ENCODE peak calls at places on chromosomes 3 and 15, in six cellular contexts. One of them, this sample, is unnamed.

GRCh38 chr15:29910068-29910467 is 87.8 kb upstream of the TJP1 start:
- DNase-seq in ovary: no peak
- DNase-seq in cardiac muscle cell: no peak
- DNase-seq in K562: no peak
- DNase-seq in mammary epithelial cell: no peak
- DNase-seq in pancreas: no peak
- DNase-seq in this sample: no peak

GRCh38 chr3:151156618-151157216 is 46.3 kb downstream of the GPR171 start:
- DNase-seq in cardiac muscle cell: peak; percentile 73
- DNase-seq in pancreas: no peak
- DNase-seq in K562: peak; percentile 63
- DNase-seq in mammary epithelial cell: peak; percentile 47
- DNase-seq in ovary: no peak
- DNase-seq in this sample: peak; percentile 63

GRCh38 chr3:171251842-171252241 is 208.4 kb downstream of the TNIK start:
- DNase-seq in pancreas: no peak
- DNase-seq in K562: no peak
- DNase-seq in mammary epithelial cell: no peak
- DNase-seq in cardiac muscle cell: peak; percentile 25
- DNase-seq in ovary: no peak
- DNase-seq in this sample: no peak

GRCh38 chr3:46662771-46663551 is 30.5 kb downstream of the ALS2CL start:
- DNase-seq in K562: no peak
- DNase-seq in cardiac muscle cell: peak; percentile 37
- DNase-seq in mammary epithelial cell: no peak
- DNase-seq in pancreas: no peak
- DNase-seq in ovary: no peak
- DNase-seq in this sample: no peak

GRCh38 chr3:69082805-69083204 is 1.9 kb upstream of the ARL6IP5 start:
- DNase-seq in ovary: no peak
- DNase-seq in cardiac muscle cell: peak; percentile 76
- DNase-seq in pancreas: no peak
- DNase-seq in K562: peak; percentile 17
- DNase-seq in mammary epithelial cell: peak; percentile 82
- DNase-seq in this sample: no peak

GRCh38 chr3:176041812-176042211 is 1155.5 kb downstream of the TBL1XR1 start:
- DNase-seq in mammary epithelial cell: no peak
- DNase-seq in cardiac muscle cell: peak; percentile 62
- DNase-seq in pancreas: no peak
- DNase-seq in ovary: no peak
- DNase-seq in K562: no peak
- DNase-seq in this sample: no peak

GRCh38 chr15:70084461-70084860 is 13.3 kb downstream of the TLE3 start:
- DNase-seq in ovary: no peak
- DNase-seq in K562: no peak
- DNase-seq in pancreas: no peak
- DNase-seq in cardiac muscle cell: no peak
- DNase-seq in mammary epithelial cell: no peak
- DNase-seq in this sample: no peak

GRCh38 chr3:156471431-156471830 is 83.5 kb downstream of the SSR3 start:
- DNase-seq in ovary: no peak
- DNase-seq in pancreas: no peak
- DNase-seq in K562: no peak
- DNase-seq in mammary epithelial cell: no peak
- DNase-seq in cardiac muscle cell: peak; percentile 32
- DNase-seq in this sample: no peak

GRCh38 chr3:100499651-100500050 is 7.2 kb downstream of the TMEM45A start:
- DNase-seq in mammary epithelial cell: no peak
- DNase-seq in pancreas: no peak
- DNase-seq in ovary: no peak
- DNase-seq in cardiac muscle cell: no peak
- DNase-seq in K562: no peak
- DNase-seq in this sample: no peak
- H3K27me3 ChIP-seq in mammary epithelial cell: no peaks in the 10 kb centered on the region
- H3K27me3 ChIP-seq in pancreas: no peaks in the 10 kb centered on the region
- H3K27me3 ChIP-seq in ovary: no peaks in the 10 kb centered on the region
- H3K27me3 ChIP-seq in cardiac muscle cell: no peaks in the 10 kb centered on the region
- H3K27me3 ChIP-seq in K562: no peaks in the 10 kb centered on the region
- H3K27me3 ChIP-seq in this sample: no peaks in the 10 kb centered on the region

GRCh38 chr3:196623350-196623749 is 16.1 kb upstream of the NRROS start:
- DNase-seq in mammary epithelial cell: no peak
- DNase-seq in K562: no peak
- DNase-seq in pancreas: no peak
- DNase-seq in ovary: no peak
- DNase-seq in cardiac muscle cell: no peak
- DNase-seq in this sample: no peak

GRCh38 chr3:196624907-196625306 is 14.6 kb upstream of the NRROS start:
- DNase-seq in pancreas: no peak
- DNase-seq in K562: no peak
- DNase-seq in mammary epithelial cell: no peak
- DNase-seq in cardiac muscle cell: no peak
- DNase-seq in ovary: no peak
- DNase-seq in this sample: no peak

GRCh38 chr3:196627043-196627442 is 12.5 kb upstream of the NRROS start:
- DNase-seq in cardiac muscle cell: no peak
- DNase-seq in ovary: no peak
- DNase-seq in pancreas: no peak
- DNase-seq in K562: no peak
- DNase-seq in mammary epithelial cell: no peak
- DNase-seq in this sample: no peak

GRCh38 chr3:196621581-196621980 is 17.9 kb upstream of the NRROS start:
- DNase-seq in pancreas: no peak
- DNase-seq in ovary: no peak
- DNase-seq in mammary epithelial cell: no peak
- DNase-seq in cardiac muscle cell: no peak
- DNase-seq in K562: no peak
- DNase-seq in this sample: no peak

DNA sequence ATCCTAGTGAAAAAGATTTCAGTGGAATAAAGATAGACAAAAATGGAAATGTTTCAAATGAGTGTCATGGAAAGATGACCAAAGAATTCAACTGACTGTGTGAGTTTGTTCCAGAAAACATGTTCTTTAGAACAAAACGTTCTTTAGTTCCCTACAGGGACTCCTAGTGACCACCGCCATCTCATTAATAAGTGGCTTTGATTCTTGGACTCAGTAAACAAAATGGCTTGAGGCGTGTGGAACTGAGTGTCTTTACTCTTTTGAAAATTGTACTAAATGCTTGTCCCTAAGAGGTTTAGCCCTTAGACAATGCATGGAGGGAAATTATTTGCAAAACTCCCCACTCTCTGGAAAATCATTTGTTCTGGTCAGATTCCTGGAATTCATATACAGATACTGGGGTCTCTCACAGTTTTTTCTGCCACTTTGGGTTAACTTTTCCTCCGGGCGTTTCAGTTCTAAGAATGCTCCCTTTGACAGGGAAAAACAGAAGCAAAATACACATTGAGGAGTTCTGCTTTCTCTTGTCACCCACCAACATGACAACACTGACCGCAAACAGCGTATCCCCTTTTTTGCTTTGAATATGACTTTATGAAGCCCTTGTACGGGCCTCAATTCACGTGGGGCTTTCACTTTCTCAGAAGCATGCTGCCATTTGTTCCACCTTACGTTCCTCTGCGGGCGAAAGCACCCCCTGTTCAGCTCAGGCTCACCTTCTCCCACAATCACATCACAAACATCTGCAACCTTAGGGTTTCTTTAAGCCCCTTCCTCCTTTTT is 15.3 kb upstream of the NRROS start:
- DNase-seq in pancreas: no peak
- DNase-seq in mammary epithelial cell: no peak
- DNase-seq in K562: no peak
- DNase-seq in cardiac muscle cell: no peak
- DNase-seq in ovary: no peak
- DNase-seq in this sample: no peak
- H3K4me3 ChIP-seq in pancreas: no peak overlapping the region
- H3K4me3 ChIP-seq in mammary epithelial cell: no peak overlapping the region
- H3K4me3 ChIP-seq in K562: no peak overlapping the region
- H3K4me3 ChIP-seq in cardiac muscle cell: no peak overlapping the region
- H3K4me3 ChIP-seq in ovary: no peak overlapping the region
- H3K4me3 ChIP-seq in this sample: no peak overlapping the region

DNA sequence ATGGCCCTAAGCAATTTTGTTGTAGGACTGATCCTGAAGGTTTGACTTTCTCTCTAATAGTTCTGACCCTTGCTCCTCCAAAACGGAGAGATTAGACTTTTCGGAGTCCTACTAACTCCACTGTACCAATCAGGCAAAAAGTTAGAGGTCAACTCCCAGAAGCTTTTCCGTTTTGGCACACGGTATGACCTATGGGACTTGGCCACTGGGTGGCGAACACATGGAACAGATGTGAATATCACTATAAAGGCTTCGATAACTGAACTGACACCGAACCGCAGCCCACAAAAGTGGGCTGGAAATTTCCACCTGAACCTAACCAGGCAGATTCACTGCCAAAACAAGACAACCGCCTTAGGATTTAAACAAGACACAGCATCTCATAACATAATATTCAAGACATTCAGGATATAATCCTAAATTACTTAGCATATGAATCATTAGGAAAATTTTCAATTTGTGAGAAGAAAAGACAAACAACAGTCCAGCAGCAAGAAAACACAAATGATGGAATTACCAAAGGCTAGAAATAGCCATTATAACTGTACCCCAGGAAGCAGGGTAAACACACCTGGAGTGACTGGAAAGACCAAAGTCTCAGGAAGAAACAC is 12.2 kb upstream of the TM2D3 start:
- DNase-seq in ovary: no peak
- DNase-seq in K562: peak; percentile 53
- DNase-seq in mammary epithelial cell: no peak
- DNase-seq in cardiac muscle cell: no peak
- DNase-seq in pancreas: no peak
- DNase-seq in this sample: no peak
- TF ChIP-seq CTCF in ovary: no peak
- TF ChIP-seq CTCF in K562: peak; percentile 62
- TF ChIP-seq CTCF in mammary epithelial cell: peak; percentile 32
- TF ChIP-seq CTCF in cardiac muscle cell: peak; percentile 10
- TF ChIP-seq CTCF in pancreas: no peak
- TF ChIP-seq CTCF in this sample: peak; percentile 70

GRCh38 chr15:20353966-20354883 is 187.4 kb downstream of the GOLGA6L6 start:
- DNase-seq in cardiac muscle cell: no peak
- DNase-seq in K562: no peak
- DNase-seq in ovary: no peak
- DNase-seq in pancreas: no peak
- DNase-seq in mammary epithelial cell: no peak
- DNase-seq in this sample: no peak
- H3K27me3 ChIP-seq in cardiac muscle cell: no peaks in the 10 kb centered on the region
- H3K27me3 ChIP-seq in K562: peaks cover 7% of the 10 kb centered on the region
- H3K27me3 ChIP-seq in ovary: no peaks in the 10 kb centered on the region
- H3K27me3 ChIP-seq in pancreas: peaks cover 7% of the 10 kb centered on the region
- H3K27me3 ChIP-seq in mammary epithelial cell: no peaks in the 10 kb centered on the region
- H3K27me3 ChIP-seq in this sample: no peaks in the 10 kb centered on the region

DNA sequence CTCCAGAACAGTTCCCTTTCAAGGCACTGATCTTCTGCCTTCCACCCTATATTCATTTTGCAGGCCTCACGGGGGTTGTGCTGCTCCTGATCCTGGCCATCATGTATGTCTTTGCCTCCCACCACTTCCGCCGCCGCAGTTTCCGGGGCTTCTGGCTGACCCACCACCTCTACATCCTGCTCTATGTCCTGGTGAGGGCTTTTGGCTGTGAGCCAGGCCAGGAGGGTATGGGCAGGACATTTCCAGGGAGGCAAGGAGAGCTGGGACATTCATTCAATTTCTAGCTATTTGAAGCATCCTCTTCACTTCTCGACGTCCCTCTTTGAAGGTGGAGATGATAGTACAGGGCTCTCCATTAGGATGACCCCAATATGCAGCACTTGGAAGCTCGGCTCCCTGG is 25.9 kb downstream of the DUOX1 start:
- DNase-seq in K562: no peak
- DNase-seq in mammary epithelial cell: no peak
- DNase-seq in ovary: no peak
- DNase-seq in cardiac muscle cell: no peak
- DNase-seq in pancreas: no peak
- DNase-seq in this sample: no peak
- H3K4me3 ChIP-seq in K562: no peak overlapping the region
- H3K4me3 ChIP-seq in mammary epithelial cell: no peak overlapping the region
- H3K4me3 ChIP-seq in ovary: no peak overlapping the region
- H3K4me3 ChIP-seq in cardiac muscle cell: no peak overlapping the region
- H3K4me3 ChIP-seq in pancreas: no peak overlapping the region
- H3K4me3 ChIP-seq in this sample: no peak overlapping the region

GRCh38 chr3:183178833-183179549 is 16.5 kb upstream of the LAMP3 start:
- DNase-seq in ovary: peak; percentile 40
- DNase-seq in K562: peak; percentile 69
- DNase-seq in cardiac muscle cell: peak; percentile 48
- DNase-seq in mammary epithelial cell: peak; percentile 46
- DNase-seq in pancreas: peak; percentile 16
- DNase-seq in this sample: peak; percentile 55
- TF ChIP-seq CTCF in ovary: no peak
- TF ChIP-seq CTCF in K562: peak; percentile 55
- TF ChIP-seq CTCF in cardiac muscle cell: peak; percentile 35
- TF ChIP-seq CTCF in mammary epithelial cell: peak; percentile 26
- TF ChIP-seq CTCF in pancreas: no peak
- TF ChIP-seq CTCF in this sample: no peak

GRCh38 chr15:101543026-101543390 is 53.5 kb upstream of the PCSK6 start:
- DNase-seq in K562: no peak
- DNase-seq in pancreas: no peak
- DNase-seq in mammary epithelial cell: no peak
- DNase-seq in ovary: no peak
- DNase-seq in cardiac muscle cell: no peak
- DNase-seq in this sample: no peak

GRCh38 chr15:101543431-101543830 is 53.9 kb upstream of the PCSK6 start:
- DNase-seq in K562: no peak
- DNase-seq in mammary epithelial cell: no peak
- DNase-seq in cardiac muscle cell: no peak
- DNase-seq in ovary: no peak
- DNase-seq in pancreas: no peak
- DNase-seq in this sample: no peak

GRCh38 chr15:101543926-101544490 is 54.5 kb upstream of the PCSK6 start:
- DNase-seq in cardiac muscle cell: no peak
- DNase-seq in mammary epithelial cell: no peak
- DNase-seq in K562: no peak
- DNase-seq in pancreas: no peak
- DNase-seq in ovary: no peak
- DNase-seq in this sample: no peak

GRCh38 chr15:101547737-101548136 is 58.2 kb upstream of the PCSK6 start:
- DNase-seq in cardiac muscle cell: no peak
- DNase-seq in mammary epithelial cell: no peak
- DNase-seq in pancreas: no peak
- DNase-seq in ovary: no peak
- DNase-seq in K562: no peak
- DNase-seq in this sample: no peak

GRCh38 chr15:101545548-101546505 is 56.3 kb upstream of the PCSK6 start:
- DNase-seq in K562: no peak
- DNase-seq in ovary: no peak
- DNase-seq in mammary epithelial cell: no peak
- DNase-seq in cardiac muscle cell: no peak
- DNase-seq in pancreas: no peak
- DNase-seq in this sample: no peak
- H3K27me3 ChIP-seq in K562: peaks cover 37% of the 10 kb centered on the region
- H3K27me3 ChIP-seq in ovary: no peaks in the 10 kb centered on the region
- H3K27me3 ChIP-seq in mammary epithelial cell: peaks cover 5% of the 10 kb centered on the region
- H3K27me3 ChIP-seq in cardiac muscle cell: peaks cover 4% of the 10 kb centered on the region
- H3K27me3 ChIP-seq in pancreas: no peaks in the 10 kb centered on the region
- H3K27me3 ChIP-seq in this sample: no peaks in the 10 kb centered on the region

GRCh38 chr3:161586836-161587235 is 90.2 kb downstream of the OTOL1 start:
- DNase-seq in ovary: no peak
- DNase-seq in K562: no peak
- DNase-seq in mammary epithelial cell: no peak
- DNase-seq in cardiac muscle cell: no peak
- DNase-seq in pancreas: no peak
- DNase-seq in this sample: no peak
- H3K4me3 ChIP-seq in ovary: no peak overlapping the region
- H3K4me3 ChIP-seq in K562: no peak overlapping the region
- H3K4me3 ChIP-seq in mammary epithelial cell: no peak overlapping the region
- H3K4me3 ChIP-seq in cardiac muscle cell: no peak overlapping the region
- H3K4me3 ChIP-seq in pancreas: no peak overlapping the region
- H3K4me3 ChIP-seq in this sample: no peak overlapping the region